ENCODE peak calls at places on chromosome 6, in eight cellular contexts. Y is heart left ventricle; U is MM.1S; O is CD4-positive, alpha-beta T cell; F is NB4; E is mesothelial cell of epicardium; N is cardiac muscle cell; R is right atrium auricular region. C is an unnamed sample.

GRCh38 chr6:123777554-123777953 is 26.1 kb upstream of the NKAIN2 start:
- DNase-seq in Y (no peak), U (peak), O (no peak), F (peak), E (no peak), N (peak), R (no peak), C (no peak)

GRCh38 chr6:136520520-136520919 is 29.7 kb downstream of the MAP7 start:
- DNase-seq in Y (no peak), U (no peak), O (no peak), F (no peak), E (no peak), N (no peak), R (no peak), C (no peak)

GRCh38 chr6:134553941-134554340 is 236.0 kb upstream of the SGK1 start:
- DNase-seq in Y (no peak), U (no peak), O (no peak), F (no peak), E (no peak), N (peak), R (no peak), C (no peak)

GRCh38 chr6:136989591-136990578 is 54.9 kb downstream of the IL20RA start:
- DNase-seq in Y (peak), U (no peak), O (no peak), F (no peak), E (peak), N (no peak), R (no peak), C (no peak)

GRCh38 chr6:114068119-114068518 is 97.2 kb upstream of the HDAC2 start:
- DNase-seq in Y (no peak), U (no peak), O (no peak), F (no peak), E (no peak), N (peak), R (no peak), C (no peak)

GRCh38 chr6:93398723-93399122 is 20.6 kb downstream of the EPHA7 start:
- DNase-seq in Y (no peak), U (no peak), O (no peak), F (no peak), E (no peak), N (no peak), R (no peak), C (no peak)

GRCh38 chr6:159008656-159009288 is 8.8 kb upstream of the RSPH3 start:
- DNase-seq in Y (no peak), U (peak), O (no peak), F (peak), E (no peak), N (peak), R (no peak), C (no peak)

GRCh38 chr6:33768644-33769120 is 20.2 kb downstream of the LEMD2 start:
- DNase-seq in Y (peak), U (peak), O (peak), F (peak), E (peak), N (peak), R (peak), C (peak)

GRCh38 chr6:43579171-43579570 is 3.2 kb downstream of the POLH start:
- DNase-seq in Y (no peak), U (no peak), O (no peak), F (no peak), E (no peak), N (no peak), R (no peak), C (no peak)

GRCh38 chr6:157246048-157246630 is 77.2 kb downstream of the TMEM242 start:
- DNase-seq in Y (no peak), U (no peak), O (no peak), F (no peak), E (no peak), N (peak), R (no peak), C (no peak)

GRCh38 chr6:19836799-19837510 is at the start of gene ID4:
- DNase-seq in Y (peak), U (no peak), O (no peak), F (no peak), E (peak), N (peak), R (peak), C (peak)

GRCh38 chr6:137033828-137034227 is 10.9 kb downstream of the IL20RA start:
- DNase-seq in Y (no peak), U (peak), O (no peak), F (peak), E (no peak), N (no peak), R (no peak), C (no peak)

GRCh38 chr6:158002249-158002950 is 20.7 kb downstream of the SYNJ2 start:
- DNase-seq in Y (no peak), U (no peak), O (no peak), F (no peak), E (no peak), N (no peak), R (no peak), C (no peak)

GRCh38 chr6:7640607-7641577 is 50.9 kb downstream of the SNRNP48 start:
- DNase-seq in Y (no peak), U (no peak), O (no peak), F (no peak), E (no peak), N (peak), R (no peak), C (no peak)

GRCh38 chr6:146133866-146134265 is 105.0 kb downstream of the GRM1 start:
- DNase-seq in Y (no peak), U (no peak), O (no peak), F (no peak), E (no peak), N (no peak), R (no peak), C (no peak)

GRCh38 chr6:33613794-33614166 is 7.3 kb upstream of the ITPR3 start:
- DNase-seq in Y (no peak), U (no peak), O (no peak), F (no peak), E (no peak), N (peak), R (no peak), C (no peak)

GRCh38 chr6:109768485-109768884 is 77.4 kb downstream of the FIG4 start:
- DNase-seq in Y (no peak), U (no peak), O (no peak), F (no peak), E (no peak), N (peak), R (no peak), C (no peak)

GRCh38 chr6:108968325-108968724 is 120.1 kb downstream of the ARMC2 start:
- DNase-seq in Y (no peak), U (no peak), O (no peak), F (peak), E (no peak), N (no peak), R (no peak), C (no peak)

GRCh38 chr6:110520188-110520956 is 44.0 kb upstream of the SLC22A16 start:
- DNase-seq in Y (no peak), U (no peak), O (no peak), F (no peak), E (no peak), N (no peak), R (no peak), C (no peak)

GRCh38 chr6:168447282-168447681 is 6.3 kb downstream of the SMOC2 start:
- DNase-seq in Y (no peak), U (peak), O (no peak), F (no peak), E (no peak), N (no peak), R (no peak), C (no peak)

GRCh38 chr6:167733740-167734661 is 92.7 kb upstream of the AFDN start:
- DNase-seq in Y (no peak), U (no peak), O (no peak), F (no peak), E (peak), N (peak), R (no peak), C (peak)

DNA sequence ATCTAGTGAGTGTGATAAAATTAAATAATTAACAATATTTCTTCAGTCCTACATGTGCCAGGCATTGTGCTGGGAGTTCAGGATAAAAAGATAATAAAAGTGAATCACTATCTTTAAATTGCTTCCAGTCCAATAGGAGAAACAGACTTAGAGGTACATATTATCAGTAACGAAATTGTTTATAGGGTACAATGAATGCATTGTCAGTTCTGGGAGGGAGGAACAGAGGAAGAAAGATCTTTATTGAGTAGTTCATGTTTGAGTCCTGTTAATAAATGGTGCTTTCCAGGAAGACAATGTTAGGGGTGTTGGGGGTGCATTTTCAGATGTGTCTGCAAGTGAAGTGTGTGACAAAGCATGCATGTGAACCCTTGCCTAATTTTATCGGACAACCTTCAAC is 183.1 kb downstream of the OGFRL1 start:
- DNase-seq in Y (no peak), U (no peak), O (no peak), F (no peak), E (no peak), N (no peak), R (no peak), C (no peak)
- TF ChIP-seq CTCF in Y (no peak), U (no peak), O (no peak), F (no peak), E (no peak), N (no peak), R (no peak), C (no peak)

GRCh38 chr6:42088101-42088591 is 37.8 kb downstream of the TAF8 start:
- DNase-seq in Y (peak), U (no peak), O (no peak), F (no peak), E (no peak), N (peak), R (peak), C (no peak)

GRCh38 chr6:42084889-42085288 is 34.6 kb downstream of the TAF8 start:
- DNase-seq in Y (no peak), U (no peak), O (no peak), F (no peak), E (no peak), N (no peak), R (no peak), C (no peak)

GRCh38 chr6:42086665-42087050 is 36.3 kb downstream of the TAF8 start:
- DNase-seq in Y (no peak), U (no peak), O (no peak), F (no peak), E (no peak), N (no peak), R (no peak), C (no peak)

GRCh38 chr6:42083530-42083929 is 33.2 kb downstream of the TAF8 start:
- DNase-seq in Y (no peak), U (no peak), O (no peak), F (no peak), E (no peak), N (no peak), R (no peak), C (no peak)

DNA sequence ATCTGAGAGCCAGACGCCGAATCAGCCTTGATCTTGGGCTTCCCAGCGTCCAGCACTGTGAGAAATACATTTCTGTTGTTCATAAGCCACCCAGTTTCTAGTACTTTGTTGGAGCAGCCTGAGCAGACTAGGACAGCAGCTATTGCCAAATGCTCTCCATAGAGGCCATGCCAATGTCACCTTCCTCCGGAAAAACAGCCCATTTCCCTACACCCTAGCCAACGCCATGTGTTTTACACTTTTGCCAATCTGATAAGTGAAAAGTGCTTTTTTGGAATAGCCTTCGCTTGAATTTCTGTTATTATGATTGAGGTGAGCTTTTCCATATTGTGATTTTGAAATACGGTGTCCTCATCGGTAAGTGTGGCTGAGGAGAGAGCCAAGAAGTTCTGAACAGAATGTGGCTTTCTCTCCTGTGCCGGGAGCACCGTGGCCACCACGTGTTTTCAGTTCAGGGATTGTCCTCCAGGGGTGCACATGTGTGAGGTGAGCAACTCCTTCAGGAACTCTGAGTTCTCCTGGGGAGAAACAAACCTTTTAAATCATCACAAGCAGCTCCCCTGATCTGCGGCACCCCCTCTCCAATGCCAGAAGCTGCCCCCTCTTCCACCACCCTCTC is 35.8 kb downstream of the TAF8 start:
- DNase-seq in Y (no peak), U (no peak), O (no peak), F (no peak), E (no peak), N (no peak), R (no peak), C (no peak)
- TF ChIP-seq CTCF in Y (no peak), U (no peak), O (no peak), F (peak), E (peak), N (peak), R (peak), C (peak)

GRCh38 chr6:44593539-44593944 is 206.0 kb downstream of the CDC5L start:
- DNase-seq in Y (peak), U (peak), O (peak), F (peak), E (peak), N (peak), R (peak), C (no peak)
- TF ChIP-seq CTCF in Y (peak), U (peak), O (peak), F (peak), E (peak), N (peak), R (peak), C (peak)

GRCh38 chr6:142045380-142046270 is 87.1 kb upstream of the GJE1 start:
- DNase-seq in Y (no peak), U (no peak), O (no peak), F (peak), E (no peak), N (peak), R (no peak), C (no peak)
- TF ChIP-seq CTCF in Y (no peak), U (no peak), O (no peak), F (no peak), E (no peak), N (peak), R (no peak), C (peak)

DNA sequence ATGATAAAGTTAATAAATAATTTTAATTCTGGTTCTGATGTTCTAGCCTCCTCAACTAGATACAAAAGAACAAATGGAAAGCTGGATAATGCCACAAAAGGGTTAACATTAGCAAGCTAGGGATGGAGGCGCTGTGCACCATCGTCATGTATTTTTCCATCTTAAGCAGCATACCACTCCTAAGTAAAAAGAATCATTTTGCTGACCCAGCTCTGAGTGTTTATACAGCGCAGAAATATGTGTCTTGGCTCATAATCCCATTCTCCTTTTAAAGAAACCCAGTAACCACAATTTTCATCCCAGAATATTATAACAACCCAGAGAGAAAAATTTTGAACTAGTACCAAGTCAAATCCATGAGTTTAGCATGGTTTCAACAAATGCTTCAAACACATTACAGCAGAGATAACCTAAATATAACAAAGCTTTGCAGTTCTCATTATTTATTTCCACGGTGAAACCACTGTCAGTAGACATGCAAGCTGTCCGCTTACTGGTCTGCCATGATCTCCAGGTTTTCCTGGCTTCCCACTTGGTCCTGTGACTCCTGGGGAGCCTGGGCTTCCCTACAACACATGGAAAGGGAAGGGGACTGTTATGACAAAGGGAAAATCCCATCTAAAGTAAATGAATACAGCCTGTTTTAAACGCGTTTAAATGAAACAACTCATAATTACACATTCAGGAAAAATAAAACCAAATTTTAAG is 111.1 kb downstream of the COL12A1 start:
- DNase-seq in Y (no peak), U (no peak), O (no peak), F (no peak), E (no peak), N (peak), R (no peak), C (no peak)
- TF ChIP-seq CTCF in Y (no peak), U (no peak), O (no peak), F (no peak), E (no peak), N (peak), R (no peak), C (no peak)

GRCh38 chr6:14321992-14322772 is 204.6 kb downstream of the CD83 start:
- DNase-seq in Y (no peak), U (no peak), O (no peak), F (no peak), E (no peak), N (no peak), R (no peak), C (no peak)
- TF ChIP-seq CTCF in Y (peak), U (no peak), O (no peak), F (no peak), E (no peak), N (no peak), R (peak), C (no peak)

GRCh38 chr6:131900231-131900630 is 50.9 kb downstream of the CCN2 start:
- DNase-seq in Y (no peak), U (peak), O (no peak), F (no peak), E (no peak), N (no peak), R (no peak), C (no peak)
- TF ChIP-seq CTCF in Y (no peak), U (no peak), O (no peak), F (no peak), E (no peak), N (no peak), R (no peak), C (no peak)

C was measured in type B pancreatic cell.